ENCODE peak calls at places on chromosomes 12 and 14, in six cellular contexts. B is foreskin keratinocyte, W is mesothelial cell of epicardium, I is AG09309, Z is foreskin fibroblast, K is fibroblast of the aortic adventitia. G is an unnamed sample.

GRCh38 chr14:71931492-71932228 is 569 bp upstream of the RGS6 start:
- DNase-seq in I (no peak), K (no peak), B (no peak), W (no peak), Z (peak; percentile 4), G (no peak)

GRCh38 chr14:49940805-49941421 is 48.0 kb downstream of the ARF6 start:
- DNase-seq in I (peak; percentile 32), B (no peak), Z (peak; percentile 61), W (no peak), K (peak; percentile 64), G (peak; percentile 60)

GRCh38 chr14:31263485-31264133 is 56.0 kb upstream of the HECTD1 start:
- DNase-seq in B (peak; percentile 98), Z (peak; percentile 99), I (peak; percentile 99), W (no peak), K (peak; percentile 100), G (peak; percentile 95)

GRCh38 chr12:67533159-67533558 is 115.4 kb upstream of the DYRK2 start:
- DNase-seq in B (no peak), K (no peak), W (no peak), I (no peak), Z (no peak), G (no peak)

GRCh38 chr12:9951026-9951652 is 19.0 kb upstream of the CLEC2A start:
- DNase-seq in B (no peak), K (no peak), W (no peak), I (no peak), Z (no peak), G (no peak)

GRCh38 chr12:3683670-3684069 is 69.2 kb downstream of the CRACR2A start:
- DNase-seq in Z (peak; percentile 65), K (peak; percentile 45), I (no peak), B (peak; percentile 14), W (no peak), G (peak; percentile 23)

GRCh38 chr14:77184396-77185092 is 2.9 kb downstream of the TMEM63C start:
- DNase-seq in W (no peak), I (no peak), Z (no peak), K (no peak), B (no peak), G (peak; percentile 3)

GRCh38 chr12:55730447-55730820 is 1.6 kb upstream of the CD63 start:
- DNase-seq in Z (no peak), B (no peak), K (no peak), I (no peak), W (no peak), G (no peak)

GRCh38 chr12:53868516-53868986 is 70.1 kb upstream of the HOXC13 start:
- DNase-seq in K (no peak), Z (no peak), B (no peak), W (no peak), I (no peak), G (no peak)

GRCh38 chr14:56995010-56995409 is 184.7 kb upstream of the OTX2 start:
- DNase-seq in I (no peak), Z (no peak), K (no peak), B (no peak), W (no peak), G (no peak)

GRCh38 chr12:96711364-96711763 is 195.7 kb upstream of the NEDD1 start:
- DNase-seq in B (no peak), Z (no peak), W (no peak), I (no peak), K (no peak), G (no peak)

GRCh38 chr12:92044435-92044834 is 101.2 kb downstream of the BTG1 start:
- DNase-seq in I (no peak), K (no peak), Z (peak; percentile 6), W (no peak), B (no peak), G (peak; percentile 23)

GRCh38 chr12:79691299-79692248 is 810 bp upstream of the PAWR start:
- DNase-seq in K (peak; percentile 85), W (no peak), I (peak; percentile 72), B (peak; percentile 94), Z (peak; percentile 83), G (peak; percentile 85)

GRCh38 chr12:41407240-41407799 is 219.2 kb downstream of the PDZRN4 start:
- DNase-seq in Z (no peak), W (no peak), B (no peak), I (no peak), K (no peak), G (no peak)

GRCh38 chr14:98711453-98711852 is 560.5 kb downstream of the BCL11B start:
- DNase-seq in K (no peak), I (no peak), B (no peak), Z (no peak), W (no peak), G (no peak)

GRCh38 chr12:38502016-38502415 is 185.4 kb downstream of the ALG10B start:
- DNase-seq in K (no peak), B (no peak), Z (no peak), W (no peak), I (no peak), G (no peak)

GRCh38 chr12:2634481-2634880 is 160.3 kb upstream of the FKBP4 start:
- DNase-seq in K (no peak), I (no peak), B (no peak), Z (peak; percentile 25), W (no peak), G (no peak)

GRCh38 chr12:12017135-12017581 is 53.6 kb upstream of the BCL2L14 start:
- DNase-seq in K (no peak), W (no peak), B (no peak), I (no peak), Z (no peak), G (no peak)

GRCh38 chr12:94290353-94290752 is 142.0 kb downstream of the PLXNC1 start:
- DNase-seq in W (no peak), B (no peak), Z (peak; percentile 31), I (no peak), K (no peak), G (no peak)

GRCh38 chr12:94092516-94093241 is 55.7 kb upstream of the PLXNC1 start:
- DNase-seq in W (no peak), Z (no peak), K (peak; percentile 99), B (peak; percentile 76), I (peak; percentile 91), G (peak; percentile 86)

GRCh38 chr12:66052988-66053615 is 77.4 kb downstream of the LLPH start:
- DNase-seq in I (no peak), K (no peak), B (no peak), Z (no peak), W (no peak), G (no peak)

GRCh38 chr14:70827366-70828151 is 18.2 kb upstream of the MAP3K9 start:
- DNase-seq in B (no peak), I (peak; percentile 25), W (no peak), K (no peak), Z (peak; percentile 28), G (no peak)

GRCh38 chr14:37147310-37147875 is 25.0 kb downstream of the SLC25A21 start:
- DNase-seq in W (no peak), I (no peak), Z (no peak), B (no peak), K (no peak), G (no peak)

GRCh38 chr14:104724981-104725771 is 1.1 kb downstream of the ADSS1 start:
- DNase-seq in Z (peak; percentile 74), B (no peak), W (no peak), I (no peak), K (peak; percentile 27), G (peak; percentile 59)

GRCh38 chr14:61145903-61146411 is 135.2 kb downstream of the TMEM30B start:
- DNase-seq in K (peak; percentile 90), W (no peak), I (peak; percentile 85), B (peak; percentile 74), Z (peak; percentile 92), G (peak; percentile 40)

GRCh38 chr12:11071414-11071813 is 9.3 kb upstream of the TAS2R46 start:
- DNase-seq in K (no peak), B (no peak), W (no peak), Z (no peak), I (no peak), G (no peak)

DNA sequence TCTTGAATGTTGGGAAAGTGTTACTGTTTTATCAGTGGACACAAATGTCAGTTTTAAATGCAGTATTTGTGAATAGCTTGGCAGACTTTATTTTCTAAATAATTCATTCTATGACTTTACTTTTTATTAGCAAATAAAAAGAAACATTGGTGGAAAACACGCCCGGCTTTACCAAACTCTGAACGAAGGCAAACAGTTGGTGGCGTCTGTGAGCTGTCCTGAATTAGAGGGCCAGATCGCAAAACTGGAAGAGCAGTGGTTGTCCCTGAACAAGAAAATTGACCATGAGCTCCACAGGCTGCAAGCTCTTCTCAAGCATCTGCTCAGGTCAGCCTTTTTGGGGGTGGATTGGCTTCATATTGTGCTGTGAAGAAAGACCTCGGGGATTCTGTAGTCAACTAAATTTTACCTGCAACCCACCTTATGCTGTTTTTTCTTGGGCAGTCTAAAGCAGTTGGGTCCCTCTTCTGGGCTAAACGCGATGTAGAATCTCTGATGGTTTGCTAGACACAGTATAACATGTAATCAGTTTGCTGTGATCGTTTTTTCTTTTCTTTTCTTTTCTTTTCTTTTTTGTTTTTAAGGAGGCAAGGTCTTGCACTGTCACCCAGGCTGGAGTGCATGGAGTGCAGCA is 156.4 kb downstream of the ESR2 start:
- DNase-seq in K (peak; percentile 19), Z (peak; percentile 26), I (no peak), W (no peak), B (no peak), G (peak; percentile 35)
- TF ChIP-seq CTCF in K (no peak), Z (no peak), I (peak; percentile 53), W (no peak), B (peak; percentile 23), G (peak; percentile 40)

GRCh38 chr14:34059925-34060746 is 109.3 kb upstream of the EGLN3 start:
- DNase-seq in K (peak; percentile 57), I (no peak), W (peak; percentile 65), B (no peak), Z (peak; percentile 86), G (peak; percentile 65)
- TF ChIP-seq CTCF in K (peak; percentile 16), I (no peak), W (no peak), B (peak; percentile 54), Z (peak; percentile 13), G (peak; percentile 28)

DNA sequence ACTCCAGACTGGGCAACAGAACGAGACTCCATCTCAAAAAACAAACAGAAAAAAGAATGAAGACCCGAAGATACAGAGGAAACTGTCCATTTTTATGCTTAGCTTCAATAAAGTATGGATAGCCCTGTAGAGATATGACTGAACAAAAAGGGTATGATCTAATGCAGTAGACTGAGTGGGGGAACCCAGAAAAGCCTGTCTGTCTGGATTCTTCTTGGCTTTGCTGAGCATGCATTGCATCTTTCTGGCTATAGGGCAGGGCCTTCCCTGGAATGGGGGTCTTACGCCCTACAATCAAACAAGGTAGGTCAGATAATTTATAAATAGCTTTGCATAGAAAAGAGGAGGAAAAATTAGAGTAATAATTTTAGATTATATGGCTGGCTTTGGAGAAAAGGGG is 10.1 kb downstream of the MIA2 start:
- DNase-seq in K (no peak), I (no peak), Z (no peak), W (no peak), B (no peak), G (no peak)
- TF ChIP-seq CTCF in K (no peak), I (no peak), Z (no peak), W (no peak), B (no peak), G (no peak)

GRCh38 chr14:75150150-75150549 is 23.3 kb upstream of the NEK9 start:
- DNase-seq in K (no peak), W (no peak), B (no peak), I (no peak), Z (peak; percentile 28), G (peak; percentile 93)

GRCh38 chr14:75144944-75145343 is 18.1 kb upstream of the NEK9 start:
- DNase-seq in I (no peak), B (no peak), Z (no peak), K (no peak), W (no peak), G (peak; percentile 82)

GRCh38 chr14:75143761-75144527 is 17.1 kb upstream of the NEK9 start:
- DNase-seq in Z (no peak), I (no peak), W (no peak), K (no peak), B (no peak), G (no peak)

GRCh38 chr14:75142494-75142893 is 15.6 kb upstream of the NEK9 start:
- DNase-seq in K (no peak), Z (no peak), B (no peak), I (no peak), W (no peak), G (no peak)

GRCh38 chr14:75147423-75148071 is 20.7 kb upstream of the NEK9 start:
- DNase-seq in B (no peak), Z (peak; percentile 71), K (peak; percentile 87), W (no peak), I (peak; percentile 61), G (peak; percentile 98)
- TF ChIP-seq CTCF in B (peak; percentile 57), Z (peak; percentile 37), K (peak; percentile 66), W (no peak), I (peak; percentile 52), G (peak; percentile 66)

G was measured in fibroblast of villous mesenchyme.